ENCODE peak calls at places on chromosomes 1 and 21, in seven cellular contexts. V is GM12865, S is PC-9, W is lower leg skin, A is AG09319, Y is upper lobe of right lung, Q is GM20000. O is an unnamed sample.

GRCh38 chr21:25625036-25625435 is 14.0 kb upstream of the JAM2 start:
- DNase-seq in W (no peak), Y (no peak), Q (no peak), A (no peak), V (no peak), S (no peak), O (no peak)

GRCh38 chr1:56550132-56550531 is 29.2 kb downstream of the PLPP3 start:
- DNase-seq in W (no peak), V (no peak), Q (no peak), A (no peak), S (no peak), Y (no peak), O (no peak)

GRCh38 chr1:152003846-152004442 is 10.3 kb upstream of the S100A10 start:
- DNase-seq in W (no peak), A (no peak), Q (no peak), S (no peak), V (no peak), Y (no peak), O (no peak)

GRCh38 chr1:3211996-3212395 is 143.0 kb downstream of the PRDM16 start:
- DNase-seq in Y (no peak), A (no peak), V (no peak), W (no peak), S (no peak), Q (no peak), O (no peak)

GRCh38 chr1:155013632-155014031 is 11.0 kb downstream of the ZBTB7B start:
- DNase-seq in Y (no peak), Q (no peak), S (no peak), W (no peak), V (no peak), A (no peak), O (no peak)

GRCh38 chr1:29167904-29168303 is 13.8 kb downstream of the SRSF4 start:
- DNase-seq in Q (no peak), W (no peak), V (no peak), Y (no peak), A (no peak), S (no peak), O (no peak)

GRCh38 chr1:244865028-244865371 is 657 bp upstream of the HNRNPU start:
- DNase-seq in S (no peak), Q (no peak), A (no peak), W (peak; percentile 87), Y (no peak), V (no peak), O (no peak)

GRCh38 chr1:212188599-212189351 is 96.4 kb upstream of the PPP2R5A start:
- DNase-seq in W (peak; percentile 34), A (no peak), Q (no peak), Y (no peak), S (no peak), V (no peak), O (no peak)

GRCh38 chr21:38989745-38990423 is 184.2 kb downstream of the ETS2 start:
- DNase-seq in Q (no peak), W (no peak), Y (no peak), A (peak; percentile 74), V (no peak), S (no peak), O (no peak)

GRCh38 chr1:170461362-170461761 is 70.6 kb upstream of the GORAB start:
- DNase-seq in Y (no peak), V (no peak), W (no peak), S (no peak), Q (no peak), A (no peak), O (no peak)

DNA sequence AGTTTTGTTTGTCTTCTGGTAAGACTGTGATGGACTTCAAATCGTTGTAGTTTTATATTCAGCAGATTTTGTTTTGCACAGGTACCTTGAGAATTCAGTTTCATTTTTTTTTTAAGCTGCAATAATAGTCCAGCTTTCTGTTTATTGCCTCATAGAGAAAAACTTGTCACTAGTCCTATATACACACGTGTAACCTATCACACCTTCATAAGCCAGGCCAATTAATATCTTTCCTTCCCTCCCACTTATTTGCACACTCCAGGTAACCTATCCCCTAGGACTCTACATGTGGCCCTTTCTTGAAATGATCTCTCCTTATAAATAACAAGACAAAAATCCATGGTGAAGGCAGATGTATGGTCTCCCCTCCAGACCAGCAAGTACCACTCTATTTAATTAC is 62.4 kb downstream of the SLC22A15 start:
- DNase-seq in V (no peak), A (no peak), Q (no peak), W (no peak), Y (no peak), S (no peak), O (no peak)
- TF ChIP-seq CTCF in V (no peak), A (no peak), Q (no peak), W (no peak), Y (no peak), S (no peak), O (no peak)

DNA sequence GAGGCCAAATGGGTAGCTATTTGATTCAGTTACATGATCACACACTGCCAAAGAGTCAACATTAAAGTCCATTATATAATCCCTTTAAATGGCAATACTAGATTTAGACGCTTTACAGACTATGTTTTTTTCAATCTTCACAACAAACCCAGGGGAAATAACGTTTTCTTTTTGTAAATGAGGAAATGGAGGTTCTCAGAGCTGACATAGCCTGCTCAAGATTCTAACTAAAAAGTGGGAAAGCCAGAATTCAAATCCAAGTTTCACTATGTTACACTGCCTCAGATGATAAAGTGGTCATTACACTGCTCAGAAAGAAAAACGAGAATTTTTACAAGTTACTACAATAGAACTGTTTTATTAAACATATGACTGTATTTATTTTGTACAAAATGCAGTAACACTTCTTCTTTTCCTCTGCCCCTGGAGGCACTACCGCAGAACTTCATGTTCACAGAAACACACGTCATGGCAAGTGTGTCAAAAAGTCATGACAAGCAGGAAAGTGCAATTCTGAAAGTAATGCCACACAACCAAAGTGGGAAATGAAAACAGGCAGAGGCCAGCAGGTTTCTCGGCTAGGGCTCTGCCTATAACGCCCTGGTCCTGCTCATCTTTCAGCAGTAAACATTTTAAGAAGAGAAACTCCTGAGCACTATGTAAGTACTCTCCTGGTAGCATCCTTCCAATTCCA is 19.0 kb downstream of the THEMIS2 start:
- DNase-seq in S (no peak), W (no peak), A (no peak), Q (peak; percentile 56), Y (peak; percentile 35), V (peak; percentile 90), O (no peak)
- TF ChIP-seq CTCF in S (no peak), W (no peak), A (no peak), Q (no peak), Y (peak; percentile 27), V (no peak), O (no peak)

DNA sequence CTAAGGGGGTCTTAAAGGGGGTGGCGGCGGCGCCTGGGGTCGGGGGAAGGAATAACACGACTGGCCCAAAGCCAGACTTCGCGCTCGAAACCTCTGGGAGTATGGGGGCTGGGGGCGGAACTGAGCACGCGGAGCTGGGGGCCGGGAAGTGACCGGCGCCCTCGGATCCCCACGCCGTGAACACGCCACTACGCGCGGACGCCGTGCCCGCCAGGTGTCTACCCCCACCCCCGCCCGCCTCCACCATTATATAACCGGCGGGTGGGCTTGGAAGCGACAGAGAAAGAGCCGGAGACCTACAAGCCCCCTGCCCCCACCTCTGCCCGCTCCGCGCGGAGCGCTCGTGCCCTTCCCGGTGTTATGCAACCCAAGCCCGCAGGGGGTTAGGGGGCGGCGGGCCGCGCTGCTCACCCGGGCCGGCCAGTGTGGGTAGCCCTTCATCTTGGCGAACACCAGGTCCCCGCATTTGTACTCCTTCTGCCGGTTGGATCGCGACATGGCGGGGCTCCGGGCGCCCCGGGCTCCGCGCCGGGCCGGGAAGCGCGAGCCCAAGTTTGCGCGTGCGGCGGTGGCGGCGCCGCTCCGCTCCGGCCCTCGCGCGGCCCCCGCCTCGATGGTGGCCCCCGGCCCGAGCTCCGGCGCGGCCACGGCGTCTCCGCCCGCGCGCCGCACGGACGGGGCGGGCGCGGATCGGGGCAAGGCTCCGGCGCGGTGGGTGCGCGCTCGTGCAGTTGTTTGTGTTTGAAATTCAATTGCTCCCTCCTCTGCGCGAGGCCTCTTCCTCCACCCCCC is at the start of gene HDGF:
- DNase-seq in A (no peak), Q (no peak), W (peak; percentile 93), S (no peak), Y (peak; percentile 88), V (peak; percentile 60), O (no peak)
- TF ChIP-seq CTCF in A (no peak), Q (no peak), W (no peak), S (no peak), Y (peak; percentile 13), V (no peak), O (peak; percentile 4)

DNA sequence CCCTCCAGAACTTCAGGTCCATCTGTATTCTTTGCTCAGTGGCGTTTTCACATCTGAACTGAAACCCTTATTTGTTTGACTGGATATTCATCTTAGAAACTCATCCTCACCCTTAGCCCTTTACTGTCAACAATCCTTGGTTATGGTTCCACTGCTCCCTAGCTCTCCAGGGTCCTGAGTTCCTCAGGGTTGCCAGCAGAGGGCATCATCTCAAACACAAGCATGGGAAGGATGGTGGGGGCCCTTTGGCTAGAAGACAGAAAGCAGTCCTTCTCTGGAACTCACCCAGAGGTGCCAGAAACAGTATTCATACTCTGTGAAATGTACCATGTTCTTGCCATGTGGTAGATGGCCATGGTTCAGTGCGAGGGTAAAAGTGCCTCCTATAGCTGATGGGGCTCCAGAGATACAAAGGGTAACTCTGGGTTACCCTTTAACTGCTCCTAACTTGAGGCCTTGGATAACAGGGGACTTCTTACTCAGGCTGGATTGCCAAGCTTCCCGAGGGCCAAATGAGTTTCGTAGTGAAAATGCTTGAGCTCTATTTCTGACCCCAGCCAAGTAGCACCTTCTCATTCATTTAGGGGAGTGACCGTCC is 11.3 kb downstream of the NCSTN start:
- DNase-seq in V (peak; percentile 35), Q (no peak), A (no peak), W (no peak), S (peak; percentile 25), Y (no peak), O (no peak)
- TF ChIP-seq CTCF in V (peak; percentile 48), Q (peak; percentile 42), A (peak; percentile 38), W (no peak), S (peak; percentile 58), Y (peak; percentile 33), O (peak; percentile 56)

GRCh38 chr1:84143796-84144565 is at the start of gene PRKACB:
- DNase-seq in Q (peak; percentile 6), S (no peak), A (no peak), Y (no peak), W (no peak), V (peak; percentile 53), O (no peak)

GRCh38 chr1:84145051-84145450 is 980 bp downstream of the PRKACB start:
- DNase-seq in Q (no peak), S (no peak), W (no peak), Y (no peak), V (no peak), A (no peak), O (no peak)

GRCh38 chr1:84146375-84147032 is 2.4 kb downstream of the PRKACB start:
- DNase-seq in V (no peak), A (no peak), Q (no peak), S (peak; percentile 56), Y (no peak), W (no peak), O (no peak)

DNA sequence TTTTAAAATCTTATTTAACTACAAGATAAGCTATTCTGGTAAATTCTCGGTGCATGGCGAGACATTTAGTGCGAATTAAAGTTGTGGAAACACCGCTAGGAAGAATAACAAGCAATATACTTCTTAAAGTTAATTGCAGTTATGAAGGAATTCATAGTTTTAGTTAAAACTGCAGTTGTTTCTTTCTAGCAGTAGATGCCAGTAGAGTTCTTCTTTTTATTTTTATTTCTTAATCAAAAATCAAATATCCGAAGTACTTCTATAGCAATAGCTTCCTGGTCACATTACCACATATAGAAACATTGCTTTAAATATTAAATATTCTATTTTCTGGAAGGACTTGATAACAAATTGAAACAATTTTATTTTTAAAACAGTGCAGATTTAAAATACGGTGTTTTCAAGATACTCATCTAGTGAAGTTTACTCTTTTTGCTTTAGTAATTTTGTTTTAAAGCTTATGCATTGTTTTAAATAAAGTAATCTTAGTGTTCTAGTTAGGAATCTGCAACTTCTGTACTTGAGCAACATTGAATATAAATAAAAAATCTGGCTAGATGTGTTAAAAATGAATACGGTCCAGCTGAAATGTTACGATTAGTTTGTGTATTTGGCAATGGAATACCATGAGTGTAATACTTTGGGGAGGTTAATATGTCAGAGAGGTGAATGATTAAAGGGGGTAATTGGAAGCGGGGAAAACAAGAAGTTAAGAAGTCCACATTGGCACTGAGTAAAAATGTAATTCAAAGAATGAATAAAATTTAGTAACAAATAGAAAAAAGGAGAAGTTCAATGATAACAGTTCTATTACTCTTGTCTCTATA is 2.7 kb upstream of the PRKACB start:
- DNase-seq in Q (no peak), Y (no peak), W (no peak), S (peak; percentile 47), V (no peak), A (no peak), O (no peak)
- TF ChIP-seq CTCF in Q (peak; percentile 25), Y (peak; percentile 70), W (no peak), S (peak; percentile 90), V (peak; percentile 32), A (peak; percentile 50), O (peak; percentile 62)

O was measured in osteocyte.